ENCODE peak calls at places on chromosomes 11 and 22, in five cellular contexts. J, S, R, G and N are unnamed samples.

GRCh38 chr11:41392591-41392990 is 66.9 kb downstream of the LRRC4C start:
- DNase-seq in G (no peak), J (no peak), R (no peak), S (no peak), N (no peak)

GRCh38 chr11:123640677-123641494 is 13.5 kb downstream of the SCN3B start:
- DNase-seq in G (peak), R (no peak), J (peak), S (no peak), N (no peak)

GRCh38 chr11:78344676-78345075 is 72.9 kb downstream of the GAB2 start:
- DNase-seq in R (no peak), S (no peak), J (no peak), G (no peak), N (no peak)

GRCh38 chr22:50529416-50530279 is at the start of gene TYMP:
- DNase-seq in S (peak), R (no peak), G (peak), J (peak), N (no peak)

GRCh38 chr11:42098075-42098474 is 638.6 kb upstream of the LRRC4C start:
- DNase-seq in J (no peak), R (no peak), S (no peak), G (no peak), N (no peak)

GRCh38 chr11:587978-588380 is 11.7 kb downstream of the PHRF1 start:
- DNase-seq in G (no peak), R (no peak), J (no peak), S (no peak), N (no peak)

GRCh38 chr11:76591416-76591815 is 79.1 kb downstream of the LRRC32 start:
- DNase-seq in J (no peak), S (no peak), R (no peak), G (no peak), N (no peak)

GRCh38 chr11:95762513-95762912 is 27.1 kb downstream of the FAM76B start:
- DNase-seq in J (no peak), S (no peak), R (no peak), G (no peak), N (no peak)

GRCh38 chr11:124415356-124415923 is 9.2 kb downstream of the OR8B4 start:
- DNase-seq in S (no peak), G (peak), R (peak), J (peak), N (peak)

GRCh38 chr22:39136317-39136716 is 16.2 kb downstream of the CBX7 start:
- DNase-seq in R (no peak), S (no peak), G (no peak), J (no peak), N (no peak)

GRCh38 chr11:110679323-110679980 is 32.8 kb downstream of the ARHGAP20 start:
- DNase-seq in G (peak), S (no peak), R (no peak), J (peak), N (no peak)

GRCh38 chr11:87659807-87660206 is 515.4 kb downstream of the RAB38 start:
- DNase-seq in G (no peak), J (no peak), R (no peak), S (no peak), N (no peak)

GRCh38 chr22:38235240-38235850 is 33.6 kb downstream of the MAFF start:
- DNase-seq in S (no peak), J (no peak), G (no peak), R (no peak), N (no peak)

GRCh38 chr11:111733655-111734088 is 32.5 kb downstream of the PPP2R1B start:
- DNase-seq in S (peak), R (no peak), G (no peak), J (no peak), N (no peak)

GRCh38 chr11:36746886-36747710 is 149.1 kb upstream of the RAG2 start:
- DNase-seq in G (peak), S (peak), R (peak), J (peak), N (peak)

GRCh38 chr11:65854161-65854592 is 3.8 kb downstream of the CFL1 start:
- DNase-seq in G (no peak), J (no peak), S (no peak), R (no peak), N (no peak)
- H3K4me3 ChIP-seq in G (no peak), J (no peak), S (no peak), R (no peak), N (no peak)

GRCh38 chr11:9922806-9923205 is 258.9 kb downstream of the SWAP70 start:
- DNase-seq in R (no peak), G (peak), J (no peak), S (no peak), N (no peak)
- H3K4me3 ChIP-seq in R (no peak), G (no peak), J (no peak), S (no peak), N (no peak)

GRCh38 chr22:31122532-31123291 is at the start of gene INPP5J:
- DNase-seq in R (no peak), S (peak), J (peak), G (peak), N (no peak)
- H3K4me3 ChIP-seq in R (peak), S (peak), J (peak), G (peak), N (peak)

GRCh38 chr22:21045585-21046294 is at the start of gene LRRC74B:
- DNase-seq in S (peak), G (peak), R (peak), J (peak), N (peak)

GRCh38 chr22:21051145-21051835 is 5.5 kb downstream of the LRRC74B start:
- DNase-seq in S (no peak), G (no peak), J (no peak), R (no peak), N (no peak)

GRCh38 chr22:21047035-21047661 is 1.4 kb downstream of the LRRC74B start:
- DNase-seq in J (no peak), G (no peak), R (no peak), S (no peak), N (no peak)

GRCh38 chr22:21044931-21045584 is 688 bp upstream of the LRRC74B start:
- DNase-seq in R (peak), J (no peak), G (no peak), S (no peak), N (no peak)

DNA sequence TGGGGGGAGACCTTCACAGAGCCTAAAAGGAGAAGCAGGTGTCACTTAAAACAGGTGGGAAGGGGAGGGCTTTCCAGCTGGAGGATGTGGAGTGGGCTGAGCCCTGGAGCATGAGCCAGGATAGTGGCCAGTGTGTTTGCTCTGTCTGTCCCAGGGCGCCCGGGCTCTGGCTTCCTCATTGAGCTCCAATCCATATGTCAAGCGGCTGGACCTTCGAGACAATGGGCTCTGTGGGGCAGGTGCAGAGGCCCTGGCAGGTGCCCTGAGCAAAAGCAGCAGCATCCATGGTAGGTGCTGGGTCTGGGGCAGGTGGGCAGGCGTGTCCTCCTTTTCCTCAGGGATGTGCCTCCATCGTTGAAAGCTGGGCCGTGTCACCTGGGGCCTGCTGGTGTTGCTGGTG is 2.0 kb downstream of the LRRC74B start:
- DNase-seq in S (no peak), G (no peak), R (no peak), J (no peak), N (no peak)
- H3K4me3 ChIP-seq in S (no peak), G (no peak), R (no peak), J (no peak), N (no peak)

DNA sequence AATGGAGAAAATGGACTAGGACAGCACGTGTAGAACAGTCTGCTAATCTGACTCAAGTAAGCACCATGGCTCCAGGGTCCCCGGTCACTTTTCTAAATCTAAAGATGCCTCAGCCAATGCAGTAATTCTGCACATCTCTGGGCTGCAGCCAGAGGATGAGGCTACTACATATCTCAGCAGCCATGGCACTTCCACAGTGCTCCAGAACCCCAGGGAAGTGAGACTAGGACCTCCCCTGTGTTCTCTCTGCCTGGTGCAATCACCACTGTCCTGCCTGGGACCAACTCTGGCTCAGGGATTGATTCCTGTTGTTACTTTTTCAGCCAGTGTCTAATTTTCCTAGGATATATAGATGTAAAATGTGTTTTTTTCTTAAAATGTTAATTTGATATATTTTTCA is 129.4 kb upstream of the TOP3B start:
- DNase-seq in S (no peak), J (no peak), G (no peak), R (no peak), N (no peak)
- H3K4me3 ChIP-seq in S (no peak), J (no peak), G (no peak), R (no peak), N (no peak)

GRCh38 chr11:118689503-118689851 is 10.0 kb upstream of the TREH start:
- DNase-seq in J (no peak), S (no peak), G (no peak), R (no peak), N (no peak)
- H3K4me3 ChIP-seq in J (peak), S (no peak), G (no peak), R (peak), N (no peak)

DNA sequence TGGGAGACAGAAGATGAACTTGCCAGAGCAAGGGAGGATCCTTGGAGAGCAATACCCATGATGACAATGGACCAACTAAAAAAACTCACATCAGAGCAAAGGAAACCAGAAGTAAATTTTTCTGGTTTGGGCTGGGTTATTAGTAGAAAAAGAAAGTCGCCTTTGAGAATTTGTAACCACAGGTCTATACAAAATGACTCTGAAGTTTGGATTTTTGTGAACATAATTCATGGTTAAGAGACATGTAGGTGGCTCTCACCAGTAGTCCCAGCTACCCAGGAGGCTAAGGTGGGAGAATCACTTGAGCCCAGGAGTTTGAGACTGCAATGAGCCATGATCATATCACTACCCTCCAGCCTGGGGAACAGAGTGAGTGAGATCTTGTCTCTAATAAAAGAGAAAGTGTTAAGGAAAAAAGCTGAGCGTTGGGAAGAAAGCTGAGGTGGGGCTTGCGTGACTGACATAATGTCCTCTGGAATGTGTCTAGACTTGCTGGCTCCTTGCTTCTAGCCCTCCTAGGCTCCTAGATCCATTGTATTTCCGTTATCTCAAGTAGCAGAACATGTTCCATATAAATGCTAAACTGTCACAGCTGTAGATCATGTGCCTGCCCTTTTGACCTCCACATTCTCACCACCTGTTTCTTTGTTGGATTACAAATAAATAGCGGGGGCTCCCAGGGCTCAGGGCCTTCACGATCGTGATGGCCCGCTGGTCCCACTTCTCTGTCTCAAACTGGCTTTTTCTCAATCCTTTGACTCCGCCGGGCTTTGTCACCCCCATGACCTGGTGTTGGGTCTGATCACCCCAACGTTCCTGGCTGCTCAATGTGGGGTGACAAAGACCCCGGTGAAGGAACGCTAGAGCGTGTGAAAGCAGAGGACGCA is 56.2 kb upstream of the SC5D start:
- DNase-seq in R (no peak), J (peak), G (peak), S (no peak), N (no peak)
- H3K4me3 ChIP-seq in R (no peak), J (no peak), G (no peak), S (no peak), N (no peak)

GRCh38 chr11:66543263-66544107 is 2.4 kb downstream of the ZDHHC24 start:
- DNase-seq in J (no peak), S (peak), G (peak), R (no peak), N (peak)
- H3K4me3 ChIP-seq in J (no peak), S (no peak), G (no peak), R (no peak), N (no peak)

GRCh38 chr11:130166457-130166784 is 6.8 kb downstream of the ST14 start:
- DNase-seq in S (no peak), G (peak), R (peak), J (peak), N (peak)

GRCh38 chr11:130168105-130168504 is 8.5 kb downstream of the ST14 start:
- DNase-seq in J (peak), S (no peak), G (peak), R (no peak), N (no peak)

GRCh38 chr11:130171534-130171933 is 12.0 kb downstream of the ST14 start:
- DNase-seq in J (no peak), R (no peak), S (no peak), G (no peak), N (no peak)

GRCh38 chr11:130174642-130175041 is 15.1 kb downstream of the ST14 start:
- DNase-seq in G (no peak), R (no peak), S (no peak), J (no peak), N (no peak)

GRCh38 chr11:130170345-130170744 is 10.8 kb downstream of the ST14 start:
- DNase-seq in J (no peak), R (no peak), G (no peak), S (no peak), N (no peak)
- H3K4me3 ChIP-seq in J (no peak), R (no peak), G (no peak), S (no peak), N (no peak)

GRCh38 chr22:46593211-46593676 is 26.9 kb upstream of the GRAMD4 start:
- DNase-seq in J (no peak), G (no peak), R (no peak), S (no peak), N (no peak)
- H3K4me3 ChIP-seq in J (no peak), G (no peak), R (no peak), S (no peak), N (no peak)